ENCODE peak calls at places on chromosomes 6 and 20, in six cellular contexts. M is keratinocyte, I is H9, O is PC-3, K is mammary epithelial cell, W is HepG2. X is an unnamed sample.
A peak's percentile ranks its signal among the peaks of the same experiment; 100 is the strongest.

GRCh38 chr6:124368131-124368530 is 564.5 kb downstream of the NKAIN2 start:
- DNase-seq in O (no peak), I (no peak), M (no peak), W (no peak), K (no peak), X (no peak)

GRCh38 chr6:16302721-16303552 is 64.5 kb downstream of the GMPR start:
- DNase-seq in O (no peak), I (no peak), K (no peak), W (peak; percentile 63), M (no peak), X (no peak)

GRCh38 chr20:35135867-35136586 is 11.1 kb downstream of the EDEM2 start:
- DNase-seq in M (no peak), I (no peak), K (no peak), O (no peak), W (no peak), X (peak; percentile 95)

GRCh38 chr6:106927531-106928398 is 46.8 kb downstream of the CD24 start:
- DNase-seq in K (peak; percentile 42), W (peak; percentile 36), O (peak; percentile 60), M (peak; percentile 11), I (peak; percentile 71), X (peak; percentile 48)

GRCh38 chr6:157461000-157461915 is 80.3 kb downstream of the ZDHHC14 start:
- DNase-seq in O (no peak), I (peak; percentile 68), K (no peak), W (peak; percentile 67), M (no peak), X (no peak)

GRCh38 chr6:155530219-155530834 is 74.7 kb upstream of the NOX3 start:
- DNase-seq in W (peak; percentile 73), K (peak; percentile 31), I (no peak), O (peak; percentile 60), M (no peak), X (peak; percentile 70)

GRCh38 chr20:37749620-37750403 is 56.0 kb downstream of the CTNNBL1 start:
- DNase-seq in I (no peak), M (no peak), K (no peak), W (no peak), O (no peak), X (no peak)

GRCh38 chr6:107618672-107619071 is 128.8 kb downstream of the SOBP start:
- DNase-seq in I (no peak), K (no peak), W (no peak), M (no peak), O (no peak), X (no peak)

GRCh38 chr20:17556842-17557674 is 12.8 kb upstream of the DSTN start:
- DNase-seq in W (no peak), I (peak; percentile 38), M (no peak), K (peak; percentile 48), O (peak; percentile 84), X (peak; percentile 63)

GRCh38 chr6:125310994-125311649 is 9.4 kb upstream of the HDDC2 start:
- DNase-seq in W (peak; percentile 68), O (peak; percentile 70), M (no peak), K (peak; percentile 39), I (no peak), X (peak; percentile 78)

GRCh38 chr20:56373942-56374341 is 15.2 kb downstream of the FAM210B start:
- DNase-seq in M (peak; percentile 74), W (peak; percentile 70), O (peak; percentile 96), I (no peak), K (peak; percentile 94), X (peak; percentile 95)

GRCh38 chr20:56368351-56369134 is 9.8 kb downstream of the FAM210B start:
- DNase-seq in I (no peak), K (no peak), W (no peak), O (no peak), M (no peak), X (no peak)

GRCh38 chr20:56372850-56373249 is 14.1 kb downstream of the FAM210B start:
- DNase-seq in I (no peak), K (no peak), M (no peak), W (no peak), O (no peak), X (no peak)

GRCh38 chr20:56371977-56372376 is 13.2 kb downstream of the FAM210B start:
- DNase-seq in K (no peak), I (no peak), M (no peak), W (no peak), O (no peak), X (no peak)
- H3K79me2 ChIP-seq in K (peaks cover 61% of the 10 kb centered on the region), I (peaks cover 3% of the 10 kb centered on the region), M (peaks cover 17% of the 10 kb centered on the region), W (peaks cover 44% of the 10 kb centered on the region), O (peaks cover 55% of the 10 kb centered on the region), X (peaks cover 58% of the 10 kb centered on the region)

DNA sequence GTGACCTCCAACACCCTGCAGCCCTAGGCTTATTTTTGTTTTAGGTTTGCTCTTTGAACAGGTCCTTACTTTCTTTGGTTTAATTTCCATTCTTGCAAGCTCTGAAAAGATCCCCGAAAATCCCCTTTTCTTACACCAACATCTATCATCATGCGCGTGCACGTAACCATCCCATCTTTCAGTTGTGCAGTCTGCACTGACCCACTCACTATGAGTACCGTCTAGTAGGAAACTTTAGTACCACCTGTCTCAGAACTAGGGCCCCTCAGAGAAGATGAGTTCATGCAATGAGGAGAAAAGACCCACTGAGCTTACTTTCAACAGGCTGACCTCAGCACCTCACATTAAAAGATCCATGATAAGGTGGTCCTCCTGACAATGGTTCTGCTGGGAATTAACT is 120.6 kb upstream of the AGPAT4 start:
- DNase-seq in I (no peak), O (no peak), W (no peak), M (no peak), K (no peak), X (no peak)
- H2AFZ ChIP-seq in I (no peak overlapping the region), O (peak overlapping the region; percentile 47), W (no peak overlapping the region), M (peak overlapping the region; percentile 45), K (peak overlapping the region; percentile 45), X (peak overlapping the region; percentile 61)

GRCh38 chr20:57269148-57269984 is 2.9 kb upstream of the BMP7 start:
- DNase-seq in I (no peak), K (no peak), W (no peak), O (no peak), M (no peak), X (no peak)

GRCh38 chr20:57265649-57266250 is 691 bp downstream of the BMP7 start:
- DNase-seq in I (peak; percentile 50), M (no peak), K (peak; percentile 28), O (no peak), W (no peak), X (no peak)

GRCh38 chr20:57268399-57269076 is 2.1 kb upstream of the BMP7 start:
- DNase-seq in O (no peak), K (no peak), M (no peak), W (no peak), I (no peak), X (no peak)

GRCh38 chr20:57266251-57267157 is at the start of gene BMP7:
- DNase-seq in I (peak; percentile 70), O (no peak), M (no peak), K (peak; percentile 33), W (no peak), X (peak; percentile 34)

GRCh38 chr20:57267158-57267821 is 849 bp upstream of the BMP7 start:
- DNase-seq in W (no peak), K (no peak), I (no peak), O (no peak), M (no peak), X (no peak)
- H3K79me2 ChIP-seq in W (no peaks in the 10 kb centered on the region), K (no peaks in the 10 kb centered on the region), I (no peaks in the 10 kb centered on the region), O (no peaks in the 10 kb centered on the region), M (no peaks in the 10 kb centered on the region), X (no peaks in the 10 kb centered on the region)

DNA sequence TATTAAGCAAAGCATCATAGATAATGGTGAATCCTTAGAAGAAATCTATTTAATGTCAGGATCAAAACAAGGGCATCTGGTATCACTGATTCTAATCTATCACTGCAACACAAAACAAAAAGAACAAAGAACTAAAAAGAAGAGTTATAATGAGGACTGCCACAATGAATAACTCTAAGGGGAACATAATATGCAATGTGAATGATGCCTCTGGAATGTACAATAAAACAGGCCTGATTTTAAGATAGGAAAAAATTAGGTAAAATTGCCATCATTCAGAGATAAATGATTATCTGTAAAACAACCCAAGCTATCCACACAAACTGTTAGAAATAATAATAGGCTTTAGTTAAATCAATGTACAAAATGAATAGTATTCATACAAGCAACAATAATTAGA is 936.7 kb upstream of the CITED2 start:
- DNase-seq in W (no peak), K (no peak), O (no peak), M (no peak), I (no peak), X (peak; percentile 25)
- H2AFZ ChIP-seq in W (no peak overlapping the region), K (no peak overlapping the region), O (no peak overlapping the region), M (no peak overlapping the region), I (no peak overlapping the region), X (peak overlapping the region; percentile 66)

DNA sequence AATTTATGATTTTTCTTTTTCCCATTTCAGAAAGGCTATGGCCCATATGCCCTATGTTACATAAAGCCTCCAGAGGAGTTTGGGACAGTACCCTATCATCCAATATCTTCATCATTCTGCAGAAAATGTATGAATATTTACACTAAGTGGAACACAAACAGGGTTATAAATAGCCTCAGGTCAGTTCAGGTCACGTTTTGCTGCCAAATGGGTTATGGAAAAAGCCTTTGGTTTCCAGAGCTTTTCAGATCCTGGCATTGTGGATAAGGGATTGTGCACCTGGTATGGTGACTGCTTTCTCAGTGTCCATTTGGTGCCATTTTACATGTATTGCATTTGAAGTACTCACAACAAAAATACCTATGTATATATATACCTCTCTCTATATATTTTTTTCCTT is 29.4 kb downstream of the UTRN start:
- DNase-seq in K (no peak), M (no peak), I (no peak), W (no peak), O (no peak), X (no peak)
- H3K79me2 ChIP-seq in K (peaks cover 3% of the 10 kb centered on the region), M (no peaks in the 10 kb centered on the region), I (no peaks in the 10 kb centered on the region), W (peaks cover 89% of the 10 kb centered on the region), O (peaks cover 19% of the 10 kb centered on the region), X (peaks cover 100% of the 10 kb centered on the region)

DNA sequence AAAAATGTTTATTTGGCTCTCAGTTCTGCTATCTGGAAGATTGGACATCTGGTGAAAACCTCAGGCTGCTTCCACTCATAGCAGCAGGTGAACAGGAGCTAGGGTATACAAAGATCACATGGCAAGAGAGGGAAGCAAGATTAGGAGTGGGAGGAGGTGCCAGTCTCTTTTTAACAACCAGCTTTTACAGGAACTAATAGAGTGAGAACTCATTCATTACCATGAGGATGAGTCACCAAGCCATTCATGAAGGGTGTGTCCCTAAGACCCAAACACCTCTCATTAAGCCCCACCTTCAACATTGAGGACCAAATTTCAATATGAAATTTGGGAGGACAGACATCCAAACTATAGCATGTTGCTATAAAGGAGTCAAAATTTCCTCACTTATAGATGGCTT is 85.4 kb upstream of the HCRTR2 start:
- DNase-seq in I (no peak), M (no peak), O (no peak), K (no peak), W (no peak), X (no peak)
- H2AFZ ChIP-seq in I (no peak overlapping the region), M (no peak overlapping the region), O (no peak overlapping the region), K (no peak overlapping the region), W (no peak overlapping the region), X (no peak overlapping the region)

DNA sequence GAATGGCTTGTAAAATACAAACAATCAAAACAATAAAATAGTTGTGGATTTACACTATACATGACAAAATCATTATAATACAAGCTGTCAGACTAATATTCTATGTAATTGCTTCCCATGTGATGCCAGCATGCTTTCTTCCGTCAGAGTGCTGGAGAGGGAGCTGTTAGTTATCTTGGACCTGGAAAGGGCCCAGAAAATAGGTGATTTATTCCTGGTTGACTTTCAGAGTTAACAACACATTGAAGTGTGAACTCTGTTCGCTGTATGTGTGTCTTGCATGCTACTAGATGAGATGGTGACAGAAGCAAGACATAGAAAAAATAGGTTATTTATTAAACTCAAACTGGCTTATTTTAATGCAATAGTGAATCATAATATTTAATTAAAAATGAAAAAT is 70.2 kb downstream of the CDYL start:
- DNase-seq in W (no peak), M (no peak), O (no peak), K (no peak), I (no peak), X (no peak)
- H3K79me2 ChIP-seq in W (peaks cover 42% of the 10 kb centered on the region), M (peaks cover 96% of the 10 kb centered on the region), O (peaks cover 97% of the 10 kb centered on the region), K (peaks cover 95% of the 10 kb centered on the region), I (peaks cover 45% of the 10 kb centered on the region), X (peaks cover 98% of the 10 kb centered on the region)

X was measured in GM23248.